ENCODE peak calls at places on chromosomes 12 and 14, in four cellular contexts. P is HepG2, C is body of pancreas, E is small intestine. V is an unnamed sample.

GRCh38 chr12:31526158-31526546 is 64.8 kb downstream of the DENND5B start:
- DNase-seq in P (peak; percentile 12), C (no peak), E (no peak), V (no peak)

GRCh38 chr12:27293463-27293862 is 39.2 kb upstream of the BMAL2 start:
- DNase-seq in P (no peak), C (peak; percentile 92), E (no peak), V (no peak)

GRCh38 chr14:35576856-35577255 is 42.9 kb downstream of the INSM2 start:
- DNase-seq in P (no peak), C (no peak), E (no peak), V (no peak)

GRCh38 chr12:63151898-63152700 is 1.1 kb upstream of the AVPR1A start:
- DNase-seq in P (peak; percentile 32), C (peak; percentile 36), E (peak; percentile 33), V (no peak)

GRCh38 chr12:18153826-18154225 is 63.8 kb upstream of the RERGL start:
- DNase-seq in P (no peak), C (no peak), E (no peak), V (no peak)

GRCh38 chr12:68406134-68406576 is 74.0 kb upstream of the MDM1 start:
- DNase-seq in P (peak; percentile 10), C (peak; percentile 91), E (peak; percentile 85), V (peak; percentile 86)

GRCh38 chr12:45309826-45310626 is 94.1 kb downstream of the ANO6 start:
- DNase-seq in P (no peak), C (no peak), E (no peak), V (no peak)

GRCh38 chr14:61562321-61563161 is 132.8 kb upstream of the HIF1A start:
- DNase-seq in P (peak; percentile 90), C (peak; percentile 86), E (peak; percentile 28), V (no peak)

GRCh38 chr12:95577820-95578219 is 26.5 kb upstream of the USP44 start:
- DNase-seq in P (no peak), C (no peak), E (no peak), V (no peak)

GRCh38 chr12:108814462-108815211 is 42.7 kb downstream of the SSH1 start:
- DNase-seq in P (no peak), C (no peak), E (no peak), V (no peak)

GRCh38 chr14:24146978-24147760 is at the start of gene RNF31:
- DNase-seq in P (peak; percentile 100), C (peak; percentile 99), E (peak; percentile 99), V (peak; percentile 98)

GRCh38 chr14:24605435-24606190 is 3.9 kb downstream of the GZMH start:
- DNase-seq in P (peak; percentile 54), C (peak; percentile 37), E (peak; percentile 53), V (peak; percentile 40)

GRCh38 chr12:52551466-52551865 is 1.5 kb downstream of the KRT71 start:
- DNase-seq in P (no peak), C (no peak), E (peak; percentile 26), V (no peak)

GRCh38 chr12:122856999-122857671 is 21.9 kb downstream of the HIP1R start:
- DNase-seq in P (peak; percentile 59), C (no peak), E (no peak), V (no peak)

GRCh38 chr14:64541971-64542838 is 1.7 kb downstream of the HSPA2 start:
- DNase-seq in P (no peak), C (peak; percentile 29), E (no peak), V (no peak)

GRCh38 chr14:101858791-101859537 is 97.5 kb downstream of the PPP2R5C start:
- DNase-seq in P (no peak), C (no peak), E (no peak), V (peak; percentile 65)

DNA sequence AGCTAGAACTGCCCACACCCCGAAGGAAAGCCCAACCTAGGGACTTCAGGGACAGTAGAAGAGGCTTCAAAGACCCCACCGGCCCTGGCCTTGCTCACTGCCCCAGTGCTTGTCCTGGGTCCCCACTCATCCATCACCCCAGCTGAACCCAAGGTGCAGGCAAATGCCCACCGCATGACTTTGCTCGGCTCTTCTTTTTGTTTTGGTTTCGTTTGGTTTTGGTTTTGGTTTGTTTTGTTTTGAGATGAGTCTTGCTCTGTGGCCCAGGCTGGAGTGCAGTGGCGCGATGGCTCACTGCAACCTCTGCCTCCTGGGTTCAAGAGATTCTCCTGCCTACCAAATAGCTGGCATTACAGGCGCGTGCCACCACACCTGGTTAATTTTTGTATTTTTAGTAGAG is 9.0 kb downstream of the CCDC85C start:
- DNase-seq in P (no peak), C (no peak), E (peak; percentile 72), V (no peak)
- H3K4me1 ChIP-seq in P (peaks cover 66% of the 10 kb centered on the region), C (peaks cover 91% of the 10 kb centered on the region), E (peaks cover 2% of the 10 kb centered on the region), V (peaks cover 33% of the 10 kb centered on the region)

DNA sequence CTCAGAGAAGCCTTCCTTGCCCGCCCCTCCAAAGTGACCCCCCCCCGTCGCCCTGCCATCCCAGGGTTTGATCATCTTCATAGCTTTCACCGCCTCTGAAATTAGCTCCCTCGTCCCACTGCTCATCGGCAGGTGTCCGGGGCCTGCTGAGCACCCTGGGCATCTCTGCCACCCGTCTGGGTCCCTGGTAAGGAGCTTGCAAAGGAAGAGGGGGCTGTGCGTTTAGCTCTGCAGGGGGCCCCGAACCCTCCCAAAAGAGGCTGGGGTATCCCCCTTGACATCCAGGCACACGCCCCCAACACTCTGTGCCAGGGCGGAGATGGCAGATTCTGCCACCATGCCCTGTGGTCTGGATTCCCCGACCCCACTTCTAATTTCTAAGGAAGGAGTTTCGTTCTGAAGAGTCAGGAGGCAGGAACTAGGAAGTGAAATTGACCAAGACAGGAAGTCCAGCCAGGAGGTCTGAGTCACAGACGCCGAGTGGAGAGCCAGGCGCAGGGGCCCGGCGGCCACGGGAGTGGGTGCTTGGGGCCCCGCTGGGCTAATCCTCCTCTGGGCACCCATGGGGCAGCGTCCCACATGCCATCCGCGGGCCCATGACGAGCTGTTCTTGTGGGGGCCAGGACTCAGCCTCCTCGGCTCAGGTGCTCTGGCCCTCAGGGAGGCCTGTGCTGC is 95.7 kb downstream of the RFLNA start:
- DNase-seq in P (no peak), C (peak; percentile 75), E (peak; percentile 32), V (peak; percentile 60)
- H3K4me1 ChIP-seq in P (peaks cover 32% of the 10 kb centered on the region), C (peaks cover 78% of the 10 kb centered on the region), E (peaks cover 9% of the 10 kb centered on the region), V (peaks cover 56% of the 10 kb centered on the region)

GRCh38 chr12:105351523-105351922 is 21.0 kb downstream of the C12orf75 start:
- DNase-seq in P (no peak), C (no peak), E (no peak), V (no peak)
- H3K4me1 ChIP-seq in P (peaks cover 13% of the 10 kb centered on the region), C (peaks cover 14% of the 10 kb centered on the region), E (peaks cover 2% of the 10 kb centered on the region), V (peaks cover 3% of the 10 kb centered on the region)

DNA sequence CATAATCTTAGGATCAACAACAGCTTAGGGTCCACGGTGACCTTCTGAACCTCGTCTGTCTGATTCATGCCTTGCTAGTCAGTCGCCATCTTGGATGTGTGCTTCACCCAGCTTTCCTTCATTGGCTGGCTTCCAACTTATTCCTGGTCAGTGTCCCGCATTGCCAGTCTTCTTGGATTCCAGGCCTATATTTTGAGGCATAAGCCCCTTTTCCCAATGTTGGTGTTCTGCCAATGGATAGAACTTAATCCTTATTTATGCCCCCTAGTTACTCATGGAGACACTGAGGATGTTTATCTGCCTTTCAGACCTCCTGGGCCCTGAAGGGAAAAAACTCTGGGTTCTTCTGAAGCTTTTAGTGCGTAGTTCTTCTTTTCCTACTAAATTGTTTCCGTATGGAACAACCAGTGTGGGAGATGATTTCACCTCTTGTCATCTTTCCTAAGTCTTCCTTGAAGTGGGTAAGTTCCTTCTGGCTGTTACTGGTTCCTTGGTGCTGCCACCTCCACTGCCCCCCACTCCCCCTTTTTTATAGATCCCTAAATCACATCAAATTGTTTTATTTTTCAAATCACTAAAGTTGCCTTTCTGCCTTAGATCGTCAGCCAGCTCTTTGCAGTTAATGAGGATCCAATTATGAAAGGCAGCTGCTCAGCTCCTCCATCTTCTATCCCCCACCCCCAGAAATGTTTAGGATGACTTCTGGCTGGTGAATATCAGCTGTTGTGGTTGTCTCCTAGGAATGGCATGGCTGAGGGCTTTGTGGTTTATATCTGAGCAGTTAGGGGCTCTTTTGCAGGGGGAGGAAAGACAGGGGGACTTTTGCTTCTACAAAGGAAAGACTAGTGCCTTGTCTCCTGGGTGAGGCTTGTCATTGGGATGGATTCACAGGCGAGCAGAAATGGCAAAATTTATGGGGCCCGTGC is 6.1 kb downstream of the JDP2 start:
- DNase-seq in P (no peak), C (no peak), E (no peak), V (no peak)
- H3K4me1 ChIP-seq in P (peaks cover 18% of the 10 kb centered on the region), C (peaks cover 58% of the 10 kb centered on the region), E (peaks cover 6% of the 10 kb centered on the region), V (peaks cover 36% of the 10 kb centered on the region)

V was measured in lung.